ENCODE peak calls at places on chromosomes 4 and X, in nine cellular contexts. P is AG09319, J is dorsolateral prefrontal cortex, M is lower leg skin, G is kidney epithelial cell, E is hepatocyte, N is adrenal gland, O is upper lobe of right lung, Q is AG10803. B is an unnamed sample.

GRCh38 chrX:107552976-107553375 is 75.3 kb upstream of the PRPS1 start:
- DNase-seq in P (no peak), J (no peak), M (peak; percentile 52), G (no peak), E (no peak), N (no peak), O (no peak), Q (peak; percentile 34), B (no peak)

GRCh38 chrX:31656013-31656412 is 584.2 kb upstream of the FTHL17 start:
- DNase-seq in P (no peak), J (no peak), M (no peak), G (no peak), E (no peak), N (no peak), O (no peak), Q (peak; percentile 0), B (peak; percentile 16)

GRCh38 chr4:86838141-86838540 is 11.0 kb downstream of the SLC10A6 start:
- DNase-seq in P (no peak), J (no peak), M (no peak), G (no peak), E (no peak), N (no peak), O (no peak), Q (no peak), B (no peak)

GRCh38 chr4:20618010-20618409 is 82.2 kb upstream of the PACRGL start:
- DNase-seq in P (no peak), J (no peak), M (peak; percentile 87), G (no peak), E (peak; percentile 19), N (peak; percentile 53), O (peak; percentile 72), Q (peak; percentile 70), B (no peak)

GRCh38 chrX:65667503-65668355 is at the start of gene MSN:
- DNase-seq in P (no peak), J (peak; percentile 39), M (peak; percentile 95), G (no peak), E (peak; percentile 59), N (peak; percentile 70), O (peak; percentile 90), Q (peak; percentile 60), B (no peak)

GRCh38 chrX:54470054-54470760 is 25.8 kb downstream of the FGD1 start:
- DNase-seq in P (no peak), J (no peak), M (no peak), G (no peak), E (no peak), N (no peak), O (no peak), Q (no peak), B (no peak)

GRCh38 chrX:13215729-13216128 is 104.1 kb downstream of the ATXN3L start:
- DNase-seq in P (no peak), J (no peak), M (no peak), G (no peak), E (no peak), N (no peak), O (no peak), Q (no peak), B (no peak)

GRCh38 chrX:107571296-107571998 is 56.9 kb upstream of the PRPS1 start:
- DNase-seq in P (peak; percentile 52), J (no peak), M (no peak), G (peak; percentile 82), E (peak; percentile 32), N (peak; percentile 77), O (no peak), Q (peak; percentile 91), B (peak; percentile 85)

GRCh38 chr4:76401654-76402053 is 19.3 kb downstream of the CCDC158 start:
- DNase-seq in P (no peak), J (no peak), M (no peak), G (no peak), E (no peak), N (no peak), O (no peak), Q (no peak), B (no peak)

GRCh38 chr4:69092190-69092589 is 4.1 kb upstream of the UGT2B7 start:
- DNase-seq in P (no peak), J (no peak), M (no peak), G (peak; percentile 47), E (no peak), N (no peak), O (no peak), Q (peak; percentile 3), B (peak; percentile 38)

GRCh38 chr4:56575820-56576429 is 70.3 kb downstream of the ARL9 start:
- DNase-seq in P (peak; percentile 3), J (no peak), M (no peak), G (no peak), E (peak; percentile 33), N (no peak), O (no peak), Q (peak; percentile 49), B (peak; percentile 12)

GRCh38 chr4:146186556-146186955 is 11.0 kb downstream of the LSM6 start:
- DNase-seq in P (no peak), J (no peak), M (no peak), G (no peak), E (no peak), N (no peak), O (no peak), Q (no peak), B (no peak)
- TF ChIP-seq CTCF in P (no peak), J (no peak), M (no peak), G (no peak), E (no peak), N (no peak), O (no peak), Q (no peak), B (no peak)

DNA sequence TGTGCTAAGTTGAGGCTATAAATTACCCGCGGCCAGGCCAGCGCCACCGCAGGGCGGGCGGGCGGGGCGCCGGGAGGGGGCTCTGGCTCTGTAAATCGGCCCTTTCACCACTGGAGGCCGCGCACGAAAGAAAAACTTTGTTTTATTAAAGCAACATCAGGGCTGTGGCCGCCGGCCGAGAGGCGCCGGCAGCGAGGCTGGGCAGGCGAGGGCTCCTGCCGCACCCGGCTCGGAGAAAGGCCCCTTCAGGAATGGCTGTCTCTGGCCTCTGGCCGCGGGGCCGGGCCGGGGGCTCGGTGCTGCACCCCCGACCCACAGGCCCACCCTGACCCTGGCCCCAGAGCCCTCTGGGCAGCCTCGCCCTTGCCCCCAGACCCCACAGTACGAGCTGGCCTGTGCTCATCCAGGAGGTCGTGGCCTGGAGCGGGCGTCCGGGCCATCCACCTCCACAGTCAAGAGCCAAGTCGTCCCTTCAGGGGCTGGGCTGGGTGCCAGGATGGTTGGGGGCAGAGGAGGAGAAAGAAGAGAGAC is 29.5 kb upstream of the FGFR3 start:
- DNase-seq in P (no peak), J (peak; percentile 47), M (no peak), G (no peak), E (peak; percentile 85), N (peak; percentile 62), O (no peak), Q (peak; percentile 48), B (no peak)
- TF ChIP-seq CTCF in P (peak; percentile 16), J (peak; percentile 48), M (no peak), G (no peak), E (peak; percentile 41), N (peak; percentile 11), O (peak; percentile 40), Q (peak; percentile 22), B (no peak)

DNA sequence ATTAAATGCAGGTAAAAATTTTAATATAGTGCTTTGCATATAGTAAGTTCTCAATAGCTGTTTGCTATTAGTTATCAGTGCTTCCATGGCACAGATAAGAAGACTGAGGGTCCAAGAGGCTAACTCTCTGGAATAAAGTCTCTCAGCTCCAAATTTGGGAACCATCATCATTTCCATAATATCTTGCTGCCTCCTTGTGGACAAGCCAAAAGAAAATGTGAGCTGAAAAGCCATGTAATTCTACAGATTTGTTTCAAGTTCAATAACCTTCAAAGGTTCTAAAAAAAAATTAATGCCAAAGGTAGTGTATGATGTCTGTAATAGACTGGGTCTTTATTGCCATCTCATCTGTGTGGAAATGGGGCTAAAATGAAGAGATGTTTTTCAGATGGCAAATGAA is 136.9 kb upstream of the VCX start:
- DNase-seq in P (no peak), J (no peak), M (no peak), G (no peak), E (no peak), N (no peak), O (no peak), Q (peak; percentile 0), B (no peak)
- TF ChIP-seq CTCF in P (peak; percentile 15), J (peak; percentile 15), M (no peak), G (no peak), E (peak; percentile 32), N (no peak), O (peak; percentile 8), Q (peak; percentile 34), B (no peak)

GRCh38 chr4:118076958-118077766 is 42.9 kb downstream of the NDST3 start:
- DNase-seq in P (no peak), J (no peak), M (no peak), G (no peak), E (peak; percentile 30), N (peak; percentile 16), O (no peak), Q (peak; percentile 41), B (no peak)
- TF ChIP-seq CTCF in P (peak; percentile 49), J (no peak), M (no peak), G (peak; percentile 49), E (peak; percentile 34), N (no peak), O (peak; percentile 33), Q (peak; percentile 75), B (peak; percentile 45)

DNA sequence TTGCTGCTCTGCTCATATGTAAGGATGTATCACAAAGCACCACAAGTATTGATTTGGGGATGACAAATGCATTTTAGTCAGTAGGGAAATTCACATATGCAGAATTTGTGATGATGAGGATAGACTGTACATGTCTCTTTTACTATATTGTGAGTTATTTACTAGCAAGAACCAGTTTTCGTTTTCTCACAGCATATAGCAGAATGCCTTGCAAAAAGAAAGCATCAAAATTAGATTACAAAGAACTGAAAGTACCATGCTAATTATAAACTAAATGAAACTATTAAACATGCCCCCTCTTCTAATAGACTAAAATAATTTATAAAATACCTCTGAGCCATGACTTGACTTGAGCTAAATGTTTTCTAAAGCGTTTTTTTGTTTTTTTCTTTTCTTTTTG is 20.1 kb downstream of the TNIP3 start:
- DNase-seq in P (no peak), J (no peak), M (no peak), G (no peak), E (no peak), N (no peak), O (no peak), Q (no peak), B (no peak)
- TF ChIP-seq CTCF in P (no peak), J (no peak), M (no peak), G (no peak), E (no peak), N (no peak), O (no peak), Q (no peak), B (no peak)

DNA sequence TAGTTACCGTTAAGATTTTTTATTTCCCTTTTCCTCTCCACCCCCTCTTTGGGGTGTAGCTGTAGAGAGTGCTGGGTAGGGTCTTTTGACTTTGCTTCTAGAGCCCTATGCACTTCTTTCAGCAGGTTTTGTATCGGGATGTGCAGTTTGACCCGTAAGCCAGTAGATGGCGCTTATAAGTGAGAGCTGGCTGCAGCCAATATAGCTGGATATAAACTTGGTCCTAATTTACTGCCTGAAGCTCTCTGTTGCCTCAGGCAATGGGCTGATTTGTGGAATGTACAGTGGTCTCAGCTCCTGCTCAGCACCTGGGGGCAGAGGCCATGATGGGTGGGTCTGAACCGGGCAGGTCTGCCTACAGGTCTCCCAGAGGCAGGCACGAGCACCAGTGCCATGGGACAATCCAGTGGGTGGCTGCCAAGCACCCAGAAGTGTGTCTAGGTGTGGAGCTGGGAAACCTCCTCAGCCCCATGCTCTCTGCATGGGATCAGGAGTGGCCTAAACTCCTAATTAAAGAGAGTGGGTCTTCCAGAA is 146.5 kb downstream of the SPANXN1 start:
- DNase-seq in P (no peak), J (no peak), M (no peak), G (no peak), E (no peak), N (no peak), O (no peak), Q (no peak), B (no peak)
- TF ChIP-seq CTCF in P (no peak), J (no peak), M (no peak), G (peak; percentile 17), E (no peak), N (peak; percentile 5), O (peak; percentile 11), Q (no peak), B (no peak)